ENCODE peak calls at places on chromosome 9, in nine cellular contexts. F is A549, B is lower lobe of right lung, Y is AG04450, D is mammary epithelial cell, P is thoracic aorta, L is mesenchymal stem cell, S is HCT116, Z is DND-41. W is an unnamed sample.

GRCh38 chr9:124480621-124480981 is 26.6 kb downstream of the NR5A1 start:
- DNase-seq in F (peak; percentile 92), B (no peak), Y (no peak), D (peak; percentile 20), P (no peak), L (peak; percentile 26), S (peak; percentile 32), Z (peak; percentile 13), W (no peak)

GRCh38 chr9:133734600-133735414 is 3.3 kb downstream of the SARDH start:
- DNase-seq in F (no peak), B (no peak), Y (no peak), D (no peak), P (no peak), L (no peak), S (no peak), Z (peak; percentile 61), W (peak; percentile 83)

GRCh38 chr9:129368458-129368978 is 190.5 kb upstream of the IER5L start:
- DNase-seq in F (no peak), B (no peak), Y (no peak), D (no peak), P (no peak), L (no peak), S (no peak), Z (peak; percentile 38), W (no peak)

GRCh38 chr9:127904518-127904887 is 5.1 kb upstream of the ST6GALNAC6 start:
- DNase-seq in F (no peak), B (peak; percentile 89), Y (no peak), D (no peak), P (no peak), L (no peak), S (no peak), Z (no peak), W (no peak)

GRCh38 chr9:121945281-121945680 is 147.8 kb downstream of the TTLL11 start:
- DNase-seq in F (no peak), B (no peak), Y (no peak), D (no peak), P (no peak), L (no peak), S (no peak), Z (no peak), W (no peak)

GRCh38 chr9:124270504-124271335 is 13.0 kb downstream of the NEK6 start:
- DNase-seq in F (no peak), B (peak; percentile 84), Y (no peak), D (no peak), P (peak; percentile 40), L (no peak), S (no peak), Z (no peak), W (peak; percentile 56)

GRCh38 chr9:69303331-69303730 is 21.7 kb upstream of the ENTREP1 start:
- DNase-seq in F (no peak), B (no peak), Y (no peak), D (no peak), P (no peak), L (no peak), S (no peak), Z (no peak), W (no peak)

GRCh38 chr9:134483361-134484184 is 157.3 kb downstream of the RXRA start:
- DNase-seq in F (no peak), B (peak; percentile 39), Y (no peak), D (no peak), P (no peak), L (no peak), S (no peak), Z (no peak), W (peak; percentile 58)

GRCh38 chr9:37002036-37002412 is 32.0 kb downstream of the PAX5 start:
- DNase-seq in F (no peak), B (no peak), Y (no peak), D (no peak), P (no peak), L (no peak), S (no peak), Z (no peak), W (no peak)

GRCh38 chr9:37004424-37004935 is 29.6 kb downstream of the PAX5 start:
- DNase-seq in F (no peak), B (no peak), Y (no peak), D (no peak), P (no peak), L (no peak), S (no peak), Z (no peak), W (no peak)

GRCh38 chr9:37001461-37001860 is 32.6 kb downstream of the PAX5 start:
- DNase-seq in F (no peak), B (no peak), Y (no peak), D (no peak), P (no peak), L (no peak), S (no peak), Z (no peak), W (no peak)

GRCh38 chr9:36999728-37000333 is 34.2 kb downstream of the PAX5 start:
- DNase-seq in F (no peak), B (no peak), Y (no peak), D (no peak), P (no peak), L (no peak), S (no peak), Z (no peak), W (no peak)

GRCh38 chr9:37002413-37003217 is 31.5 kb downstream of the PAX5 start:
- DNase-seq in F (no peak), B (no peak), Y (no peak), D (no peak), P (no peak), L (no peak), S (no peak), Z (no peak), W (no peak)
- H3K4me3 ChIP-seq in F (no peak overlapping the region), B (no peak overlapping the region), Y (no peak overlapping the region), D (no peak overlapping the region), P (no peak overlapping the region), L (no peak overlapping the region), S (no peak overlapping the region), Z (no peak overlapping the region), W (no peak overlapping the region)

GRCh38 chr9:131236161-131236560 is 40.1 kb downstream of the FAM78A start:
- DNase-seq in F (no peak), B (no peak), Y (no peak), D (no peak), P (no peak), L (no peak), S (no peak), Z (no peak), W (no peak)
- H3K4me3 ChIP-seq in F (no peak overlapping the region), B (no peak overlapping the region), Y (no peak overlapping the region), D (no peak overlapping the region), P (no peak overlapping the region), L (no peak overlapping the region), S (no peak overlapping the region), Z (no peak overlapping the region), W (no peak overlapping the region)

GRCh38 chr9:137198051-137198747 is 2.3 kb downstream of the TPRN start:
- DNase-seq in F (no peak), B (peak; percentile 73), Y (no peak), D (peak; percentile 26), P (no peak), L (no peak), S (no peak), Z (no peak), W (no peak)
- H3K4me3 ChIP-seq in F (no peak overlapping the region), B (peak overlapping the region; percentile 69), Y (peak overlapping the region; percentile 12), D (peak overlapping the region; percentile 3), P (no peak overlapping the region), L (peak overlapping the region; percentile 71), S (no peak overlapping the region), Z (peak overlapping the region; percentile 44), W (no peak overlapping the region)

DNA sequence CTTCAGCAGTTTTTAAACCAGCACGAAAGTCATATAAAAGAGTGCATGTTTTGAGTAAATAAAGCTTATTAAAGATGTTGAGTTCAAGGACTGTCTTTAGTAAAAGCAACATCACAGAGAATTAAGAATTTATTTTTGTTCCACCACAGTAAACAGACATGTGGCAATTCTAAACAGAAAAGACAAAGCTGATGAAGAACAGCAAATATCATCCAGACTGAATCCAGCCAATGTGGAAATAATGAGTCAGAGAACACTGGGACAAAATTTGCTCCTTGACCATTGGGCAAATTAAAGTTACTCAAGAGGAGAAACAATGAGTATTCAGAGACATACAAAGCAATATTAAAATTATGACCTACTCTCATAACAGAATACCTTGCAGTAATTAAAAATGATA is 28.8 kb downstream of the OR2K2 start:
- DNase-seq in F (no peak), B (no peak), Y (no peak), D (peak; percentile 36), P (no peak), L (peak; percentile 88), S (no peak), Z (no peak), W (no peak)
- H3K4me3 ChIP-seq in F (no peak overlapping the region), B (no peak overlapping the region), Y (no peak overlapping the region), D (no peak overlapping the region), P (no peak overlapping the region), L (no peak overlapping the region), S (no peak overlapping the region), Z (no peak overlapping the region), W (no peak overlapping the region)

GRCh38 chr9:123073441-123073840 is 40.0 kb downstream of the GPR21 start:
- DNase-seq in F (no peak), B (no peak), Y (no peak), D (no peak), P (no peak), L (no peak), S (no peak), Z (no peak), W (no peak)

GRCh38 chr9:123070210-123070609 is 36.7 kb downstream of the GPR21 start:
- DNase-seq in F (no peak), B (no peak), Y (no peak), D (no peak), P (no peak), L (no peak), S (no peak), Z (no peak), W (no peak)

GRCh38 chr9:123074627-123075026 is 41.2 kb downstream of the GPR21 start:
- DNase-seq in F (no peak), B (no peak), Y (no peak), D (no peak), P (no peak), L (no peak), S (no peak), Z (no peak), W (no peak)

GRCh38 chr9:123072407-123072995 is 39.0 kb downstream of the GPR21 start:
- DNase-seq in F (no peak), B (no peak), Y (no peak), D (no peak), P (no peak), L (no peak), S (no peak), Z (no peak), W (no peak)

DNA sequence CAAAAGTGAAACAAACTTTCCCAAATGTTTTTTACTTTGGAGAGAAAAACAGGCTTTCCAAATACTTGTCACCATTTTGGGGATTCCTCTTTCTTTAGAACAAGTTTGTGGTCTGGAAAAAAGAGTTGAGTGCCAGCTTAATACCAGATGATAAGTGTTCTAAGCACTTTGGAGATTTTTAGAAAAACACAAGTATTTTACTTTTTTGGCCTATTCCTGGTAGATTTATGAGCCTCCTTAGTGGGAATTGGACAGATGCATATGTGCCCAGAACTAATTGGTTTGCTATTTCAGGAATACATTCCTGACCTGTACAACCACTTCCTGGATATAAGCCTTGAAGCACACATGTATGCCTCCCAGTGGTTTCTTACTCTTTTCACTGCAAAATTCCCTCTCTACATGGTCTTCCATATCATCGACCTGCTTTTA is 40.5 kb downstream of the GPR21 start:
- DNase-seq in F (no peak), B (no peak), Y (peak; percentile 8), D (peak; percentile 8), P (no peak), L (peak; percentile 56), S (no peak), Z (no peak), W (no peak)
- H3K4me3 ChIP-seq in F (no peak overlapping the region), B (no peak overlapping the region), Y (no peak overlapping the region), D (no peak overlapping the region), P (peak overlapping the region; percentile 40), L (peak overlapping the region; percentile 61), S (no peak overlapping the region), Z (no peak overlapping the region), W (no peak overlapping the region)